ENCODE peak calls at places on chromosomes 7 and 10, in six cellular contexts. One of them, this sample, is unnamed.
A peak's percentile ranks its signal among the peaks of the same experiment; 100 is the strongest.

GRCh38 chr7:135184254-135184841 is 13.8 kb upstream of the CYREN start:
- DNase-seq in cardiac fibroblast: no peak
- DNase-seq in AG09319: no peak
- DNase-seq in bronchial epithelial cell: no peak
- DNase-seq in AG04450: no peak
- DNase-seq in WERI-Rb-1: no peak
- DNase-seq in this sample: no peak

GRCh38 chr7:73308665-73309214 is at the start of gene NSUN5:
- DNase-seq in cardiac fibroblast: peak; percentile 68
- DNase-seq in AG09319: peak; percentile 31
- DNase-seq in bronchial epithelial cell: peak; percentile 38
- DNase-seq in AG04450: peak; percentile 6
- DNase-seq in WERI-Rb-1: peak; percentile 91
- DNase-seq in this sample: no peak

GRCh38 chr7:20330797-20331230 is at the start of gene ITGB8:
- DNase-seq in cardiac fibroblast: no peak
- DNase-seq in AG09319: no peak
- DNase-seq in bronchial epithelial cell: no peak
- DNase-seq in AG04450: no peak
- DNase-seq in WERI-Rb-1: peak; percentile 28
- DNase-seq in this sample: no peak

GRCh38 chr7:44973610-44974401 is 5.0 kb downstream of the MYO1G start:
- DNase-seq in cardiac fibroblast: peak; percentile 56
- DNase-seq in AG09319: no peak
- DNase-seq in bronchial epithelial cell: no peak
- DNase-seq in AG04450: no peak
- DNase-seq in WERI-Rb-1: peak; percentile 78
- DNase-seq in this sample: no peak

GRCh38 chr7:25427721-25428120 is 199.4 kb upstream of the NPVF start:
- DNase-seq in cardiac fibroblast: no peak
- DNase-seq in AG09319: no peak
- DNase-seq in bronchial epithelial cell: no peak
- DNase-seq in AG04450: no peak
- DNase-seq in WERI-Rb-1: no peak
- DNase-seq in this sample: no peak

GRCh38 chr7:139886899-139887298 is 57.8 kb downstream of the TBXAS1 start:
- DNase-seq in cardiac fibroblast: no peak
- DNase-seq in AG09319: no peak
- DNase-seq in bronchial epithelial cell: no peak
- DNase-seq in AG04450: no peak
- DNase-seq in WERI-Rb-1: no peak
- DNase-seq in this sample: no peak

GRCh38 chr7:69833964-69834363 is 235.7 kb downstream of the AUTS2 start:
- DNase-seq in cardiac fibroblast: no peak
- DNase-seq in AG09319: no peak
- DNase-seq in bronchial epithelial cell: no peak
- DNase-seq in AG04450: no peak
- DNase-seq in WERI-Rb-1: no peak
- DNase-seq in this sample: no peak

GRCh38 chr7:71486856-71487628 is 355.1 kb downstream of the GALNT17 start:
- DNase-seq in cardiac fibroblast: peak; percentile 26
- DNase-seq in AG09319: peak; percentile 30
- DNase-seq in bronchial epithelial cell: no peak
- DNase-seq in AG04450: no peak
- DNase-seq in WERI-Rb-1: no peak
- DNase-seq in this sample: peak; percentile 41

GRCh38 chr7:98254951-98255610 is 3.0 kb upstream of the TECPR1 start:
- DNase-seq in cardiac fibroblast: peak; percentile 11
- DNase-seq in AG09319: no peak
- DNase-seq in bronchial epithelial cell: no peak
- DNase-seq in AG04450: no peak
- DNase-seq in WERI-Rb-1: no peak
- DNase-seq in this sample: no peak

GRCh38 chr10:3239066-3239919 is 66.7 kb upstream of the PITRM1 start:
- DNase-seq in cardiac fibroblast: peak; percentile 81
- DNase-seq in AG09319: no peak
- DNase-seq in bronchial epithelial cell: peak; percentile 44
- DNase-seq in AG04450: no peak
- DNase-seq in WERI-Rb-1: peak; percentile 45
- DNase-seq in this sample: no peak

GRCh38 chr10:131872837-131873375 is 27.9 kb upstream of the PPP2R2D start:
- DNase-seq in cardiac fibroblast: no peak
- DNase-seq in AG09319: no peak
- DNase-seq in bronchial epithelial cell: peak; percentile 41
- DNase-seq in AG04450: no peak
- DNase-seq in WERI-Rb-1: no peak
- DNase-seq in this sample: no peak

GRCh38 chr7:147804032-147804431 is 786.5 kb upstream of the C7orf33 start:
- DNase-seq in cardiac fibroblast: no peak
- DNase-seq in AG09319: no peak
- DNase-seq in bronchial epithelial cell: no peak
- DNase-seq in AG04450: no peak
- DNase-seq in WERI-Rb-1: no peak
- DNase-seq in this sample: no peak

GRCh38 chr7:94436018-94436604 is 41.4 kb downstream of the COL1A2 start:
- DNase-seq in cardiac fibroblast: peak; percentile 85
- DNase-seq in AG09319: no peak
- DNase-seq in bronchial epithelial cell: peak; percentile 52
- DNase-seq in AG04450: no peak
- DNase-seq in WERI-Rb-1: peak; percentile 75
- DNase-seq in this sample: no peak

GRCh38 chr7:131110294-131111080 is 217.2 kb upstream of the MKLN1 start:
- DNase-seq in cardiac fibroblast: peak; percentile 63
- DNase-seq in AG09319: no peak
- DNase-seq in bronchial epithelial cell: peak; percentile 27
- DNase-seq in AG04450: no peak
- DNase-seq in WERI-Rb-1: no peak
- DNase-seq in this sample: no peak

GRCh38 chr7:101126651-101127459 is at the start of gene SERPINE1:
- DNase-seq in cardiac fibroblast: peak; percentile 100
- DNase-seq in AG09319: peak; percentile 99
- DNase-seq in bronchial epithelial cell: peak; percentile 98
- DNase-seq in AG04450: peak; percentile 99
- DNase-seq in WERI-Rb-1: no peak
- DNase-seq in this sample: peak; percentile 99

GRCh38 chr10:526651-527312 is 162.7 kb downstream of the DIP2C start:
- DNase-seq in cardiac fibroblast: no peak
- DNase-seq in AG09319: no peak
- DNase-seq in bronchial epithelial cell: no peak
- DNase-seq in AG04450: no peak
- DNase-seq in WERI-Rb-1: no peak
- DNase-seq in this sample: no peak

GRCh38 chr10:7950981-7951847 is 103.3 kb upstream of the GATA3 start:
- DNase-seq in cardiac fibroblast: no peak
- DNase-seq in AG09319: peak; percentile 16
- DNase-seq in bronchial epithelial cell: no peak
- DNase-seq in AG04450: peak; percentile 59
- DNase-seq in WERI-Rb-1: no peak
- DNase-seq in this sample: no peak

GRCh38 chr7:101094791-101095375 is 9.6 kb downstream of the TRIM56 start:
- DNase-seq in cardiac fibroblast: peak; percentile 77
- DNase-seq in AG09319: no peak
- DNase-seq in bronchial epithelial cell: peak; percentile 45
- DNase-seq in AG04450: peak; percentile 29
- DNase-seq in WERI-Rb-1: no peak
- DNase-seq in this sample: no peak

GRCh38 chr7:21617916-21618390 is 75.1 kb downstream of the DNAH11 start:
- DNase-seq in cardiac fibroblast: peak; percentile 52
- DNase-seq in AG09319: peak; percentile 14
- DNase-seq in bronchial epithelial cell: peak; percentile 76
- DNase-seq in AG04450: no peak
- DNase-seq in WERI-Rb-1: no peak
- DNase-seq in this sample: no peak

GRCh38 chr10:132878091-132878729 is 64.2 kb downstream of the CFAP46 start:
- DNase-seq in cardiac fibroblast: no peak
- DNase-seq in AG09319: no peak
- DNase-seq in bronchial epithelial cell: no peak
- DNase-seq in AG04450: no peak
- DNase-seq in WERI-Rb-1: no peak
- DNase-seq in this sample: no peak

GRCh38 chr7:149205690-149206381 is 10.5 kb downstream of the ZNF282 start:
- DNase-seq in cardiac fibroblast: no peak
- DNase-seq in AG09319: no peak
- DNase-seq in bronchial epithelial cell: no peak
- DNase-seq in AG04450: no peak
- DNase-seq in WERI-Rb-1: no peak
- DNase-seq in this sample: no peak

GRCh38 chr7:82567356-82567755 is 123.8 kb upstream of the CACNA2D1 start:
- DNase-seq in cardiac fibroblast: no peak
- DNase-seq in AG09319: no peak
- DNase-seq in bronchial epithelial cell: no peak
- DNase-seq in AG04450: no peak
- DNase-seq in WERI-Rb-1: no peak
- DNase-seq in this sample: no peak

DNA sequence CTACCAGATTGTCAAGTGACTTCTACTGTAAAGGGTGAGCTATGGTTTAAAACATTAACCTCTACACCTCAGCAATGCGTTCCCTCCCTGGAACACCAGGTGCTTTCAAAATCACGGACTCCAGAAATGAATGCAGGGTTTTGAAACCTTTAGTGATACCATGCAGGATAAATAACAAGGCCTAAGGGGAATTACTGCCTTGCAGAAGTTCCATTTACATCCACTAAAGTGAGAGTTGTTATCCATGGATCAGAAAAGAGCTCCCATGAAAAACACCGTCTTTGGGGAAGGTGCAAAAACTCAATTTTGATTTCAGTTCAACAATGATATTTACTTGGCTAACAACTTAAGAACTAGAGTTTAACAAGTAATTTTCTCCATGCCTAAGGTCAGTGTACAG is 4.0 kb downstream of the FZD8 start:
- DNase-seq in cardiac fibroblast: no peak
- DNase-seq in AG09319: no peak
- DNase-seq in bronchial epithelial cell: no peak
- DNase-seq in AG04450: no peak
- DNase-seq in WERI-Rb-1: no peak
- DNase-seq in this sample: no peak
- TF ChIP-seq CTCF in cardiac fibroblast: no peak
- TF ChIP-seq CTCF in AG09319: no peak
- TF ChIP-seq CTCF in bronchial epithelial cell: no peak
- TF ChIP-seq CTCF in AG04450: no peak
- TF ChIP-seq CTCF in WERI-Rb-1: no peak
- TF ChIP-seq CTCF in this sample: no peak

GRCh38 chr7:141161959-141162547 is 88.2 kb downstream of the TMEM178B start:
- DNase-seq in cardiac fibroblast: no peak
- DNase-seq in AG09319: no peak
- DNase-seq in bronchial epithelial cell: no peak
- DNase-seq in AG04450: no peak
- DNase-seq in WERI-Rb-1: no peak
- DNase-seq in this sample: no peak
- TF ChIP-seq CTCF in cardiac fibroblast: no peak
- TF ChIP-seq CTCF in AG09319: no peak
- TF ChIP-seq CTCF in bronchial epithelial cell: no peak
- TF ChIP-seq CTCF in AG04450: no peak
- TF ChIP-seq CTCF in WERI-Rb-1: no peak
- TF ChIP-seq CTCF in this sample: no peak

GRCh38 chr10:114157912-114158311 is 16.1 kb downstream of the CCDC186 start:
- DNase-seq in cardiac fibroblast: no peak
- DNase-seq in AG09319: no peak
- DNase-seq in bronchial epithelial cell: no peak
- DNase-seq in AG04450: no peak
- DNase-seq in WERI-Rb-1: no peak
- DNase-seq in this sample: no peak
- TF ChIP-seq CTCF in cardiac fibroblast: no peak
- TF ChIP-seq CTCF in AG09319: no peak
- TF ChIP-seq CTCF in bronchial epithelial cell: no peak
- TF ChIP-seq CTCF in AG04450: no peak
- TF ChIP-seq CTCF in WERI-Rb-1: no peak
- TF ChIP-seq CTCF in this sample: no peak

GRCh38 chr7:157475601-157476000 is 138.8 kb downstream of the DNAJB6 start:
- DNase-seq in cardiac fibroblast: no peak
- DNase-seq in AG09319: no peak
- DNase-seq in bronchial epithelial cell: no peak
- DNase-seq in AG04450: no peak
- DNase-seq in WERI-Rb-1: no peak
- DNase-seq in this sample: no peak

GRCh38 chr7:157476201-157476600 is 139.4 kb downstream of the DNAJB6 start:
- DNase-seq in cardiac fibroblast: no peak
- DNase-seq in AG09319: no peak
- DNase-seq in bronchial epithelial cell: no peak
- DNase-seq in AG04450: no peak
- DNase-seq in WERI-Rb-1: no peak
- DNase-seq in this sample: no peak

GRCh38 chr7:157473051-157473569 is 136.3 kb downstream of the DNAJB6 start:
- DNase-seq in cardiac fibroblast: no peak
- DNase-seq in AG09319: no peak
- DNase-seq in bronchial epithelial cell: no peak
- DNase-seq in AG04450: no peak
- DNase-seq in WERI-Rb-1: no peak
- DNase-seq in this sample: no peak

GRCh38 chr7:157475095-157475494 is 138.3 kb downstream of the DNAJB6 start:
- DNase-seq in cardiac fibroblast: no peak
- DNase-seq in AG09319: no peak
- DNase-seq in bronchial epithelial cell: no peak
- DNase-seq in AG04450: no peak
- DNase-seq in WERI-Rb-1: no peak
- DNase-seq in this sample: no peak

DNA sequence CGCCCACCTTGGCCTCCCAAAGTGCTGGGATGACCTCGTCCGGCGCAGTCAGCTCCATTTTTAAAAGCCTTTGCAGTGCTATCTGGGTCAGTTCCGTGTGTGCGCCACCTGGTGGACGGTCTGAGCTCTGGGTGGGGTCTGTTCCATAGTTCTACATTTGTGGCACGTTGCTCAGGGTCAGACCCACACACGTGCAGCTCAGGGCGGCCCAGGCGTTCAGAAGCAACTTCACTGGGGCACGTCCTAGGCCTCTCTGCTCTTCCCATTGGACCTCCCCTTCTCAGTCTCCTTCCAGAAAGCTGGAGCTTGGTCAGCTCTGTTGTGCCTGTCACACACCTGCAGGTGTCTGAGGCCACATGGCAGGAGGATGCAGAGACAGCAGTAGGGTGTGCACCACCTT is 137.9 kb downstream of the DNAJB6 start:
- DNase-seq in cardiac fibroblast: no peak
- DNase-seq in AG09319: no peak
- DNase-seq in bronchial epithelial cell: no peak
- DNase-seq in AG04450: no peak
- DNase-seq in WERI-Rb-1: peak; percentile 76
- DNase-seq in this sample: no peak
- TF ChIP-seq CTCF in cardiac fibroblast: peak; percentile 20
- TF ChIP-seq CTCF in AG09319: peak; percentile 2
- TF ChIP-seq CTCF in bronchial epithelial cell: no peak
- TF ChIP-seq CTCF in AG04450: peak; percentile 29
- TF ChIP-seq CTCF in WERI-Rb-1: peak; percentile 80
- TF ChIP-seq CTCF in this sample: peak; percentile 21

DNA sequence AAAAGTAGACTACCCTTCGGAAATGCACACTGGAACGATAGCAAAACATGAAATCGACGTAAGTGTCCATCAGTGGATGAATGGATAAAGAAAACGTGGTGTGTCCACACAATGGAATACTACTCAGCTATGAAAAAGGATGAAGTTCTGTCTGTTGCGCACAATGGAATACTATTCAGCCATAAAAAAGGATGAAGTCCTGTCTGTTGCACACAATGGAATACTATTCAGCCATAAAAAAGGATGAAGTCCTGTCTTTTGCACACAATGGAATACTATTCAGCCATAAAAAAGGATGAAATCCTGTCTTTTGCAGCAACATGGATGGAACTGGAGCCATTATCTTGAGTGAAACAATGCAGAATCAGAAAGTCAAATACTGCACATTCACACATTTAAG is 591.8 kb downstream of the PTPRN2 start:
- DNase-seq in cardiac fibroblast: no peak
- DNase-seq in AG09319: no peak
- DNase-seq in bronchial epithelial cell: no peak
- DNase-seq in AG04450: no peak
- DNase-seq in WERI-Rb-1: no peak
- DNase-seq in this sample: no peak
- TF ChIP-seq CTCF in cardiac fibroblast: no peak
- TF ChIP-seq CTCF in AG09319: no peak
- TF ChIP-seq CTCF in bronchial epithelial cell: no peak
- TF ChIP-seq CTCF in AG04450: no peak
- TF ChIP-seq CTCF in WERI-Rb-1: no peak
- TF ChIP-seq CTCF in this sample: no peak

This sample was measured in AG04449.